ENCODE peak calls at places on chromosomes 1 and 21, in four cellular contexts. O is H9; Z is fibroblast of lung; I is CD8-positive, alpha-beta T cell. W is an unnamed sample. For H3K4me1, the result is how much of the 10 kb centered on the place peaks cover.

GRCh38 chr1:165858928-165859845 is 31.8 kb downstream of the UCK2 start:
- DNase-seq in Z (no peak), O (no peak), I (no peak), W (no peak)

GRCh38 chr1:231121533-231121932 is 40.3 kb upstream of the TRIM67 start:
- DNase-seq in I (no peak), O (no peak), Z (no peak), W (no peak)

GRCh38 chr21:36171327-36171726 is 14.7 kb downstream of the DOP1B start:
- DNase-seq in Z (no peak), O (peak), I (no peak), W (no peak)

GRCh38 chr1:234863596-234863995 is 253.6 kb upstream of the IRF2BP2 start:
- DNase-seq in Z (peak), I (no peak), O (no peak), W (peak)

GRCh38 chr1:29798699-29799566 is 562.6 kb downstream of the PTPRU start:
- DNase-seq in Z (no peak), I (no peak), O (no peak), W (no peak)

GRCh38 chr1:50181027-50181663 is 72.4 kb downstream of the ELAVL4 start:
- DNase-seq in Z (no peak), O (no peak), I (no peak), W (no peak)

GRCh38 chr1:110239491-110240430 is 29.6 kb downstream of the KCNC4 start:
- DNase-seq in O (no peak), Z (no peak), I (no peak), W (no peak)

GRCh38 chr1:85479491-85479890 is 14.5 kb upstream of the DDAH1 start:
- DNase-seq in O (no peak), Z (no peak), I (no peak), W (no peak)

GRCh38 chr1:10431065-10431730 is 965 bp downstream of the CENPS start:
- DNase-seq in O (no peak), Z (no peak), I (peak), W (no peak)

GRCh38 chr1:165644064-165644735 is 13.2 kb downstream of the MGST3 start:
- DNase-seq in Z (no peak), O (no peak), I (no peak), W (no peak)

GRCh38 chr1:204377800-204378608 is 18.3 kb upstream of the PLEKHA6 start:
- DNase-seq in Z (no peak), I (peak), O (peak), W (peak)

GRCh38 chr1:153985341-153985912 is 712 bp downstream of the RAB13 start:
- DNase-seq in Z (peak), I (no peak), O (peak), W (peak)

GRCh38 chr1:44170281-44170823 is 28.9 kb upstream of the KLF18 start:
- DNase-seq in Z (peak), I (no peak), O (no peak), W (no peak)

GRCh38 chr1:164830628-164831027 is 271.6 kb downstream of the PBX1 start:
- DNase-seq in Z (no peak), O (no peak), I (no peak), W (no peak)

GRCh38 chr21:33238565-33239255 is 9.0 kb downstream of the IFNAR2 start:
- DNase-seq in Z (no peak), O (no peak), I (no peak), W (no peak)

GRCh38 chr1:1181129-1181937 is 7.7 kb downstream of the TTLL10 start:
- DNase-seq in O (peak), I (no peak), Z (no peak), W (peak)

GRCh38 chr1:207644852-207645631 is at the start of gene CR1L:
- DNase-seq in O (peak), I (peak), Z (peak), W (peak)

GRCh38 chr1:52629021-52629643 is 3.8 kb upstream of the SHISAL2A start:
- DNase-seq in Z (peak), I (no peak), O (peak), W (no peak)

GRCh38 chr21:28261291-28261690 is 731.4 kb downstream of the LTN1 start:
- DNase-seq in Z (no peak), O (no peak), I (no peak), W (no peak)

GRCh38 chr1:50645147-50645546 is 221.9 kb upstream of the DMRTA2 start:
- DNase-seq in Z (no peak), O (no peak), I (no peak), W (no peak)

GRCh38 chr21:41768371-41769042 is 1.7 kb upstream of the RIPK4 start:
- DNase-seq in Z (peak), I (peak), O (peak), W (peak)

GRCh38 chr1:56095924-56096655 is 483.3 kb downstream of the PLPP3 start:
- DNase-seq in O (no peak), I (no peak), Z (peak), W (no peak)

GRCh38 chr21:39788383-39788782 is 43.4 kb downstream of the IGSF5 start:
- DNase-seq in I (no peak), O (peak), Z (peak), W (peak)

GRCh38 chr1:20058531-20058930 is 11.5 kb upstream of the PLA2G5 start:
- DNase-seq in Z (peak), O (no peak), I (peak), W (no peak)

GRCh38 chr1:45635211-45635610 is 11.4 kb upstream of the CCDC17 start:
- DNase-seq in O (no peak), Z (no peak), I (no peak), W (no peak)

GRCh38 chr1:162151900-162152829 is 82.7 kb downstream of the NOS1AP start:
- DNase-seq in I (peak), Z (peak), O (no peak), W (no peak)

GRCh38 chr1:180181048-180181447 is 26.4 kb downstream of the QSOX1 start:
- DNase-seq in O (no peak), Z (peak), I (no peak), W (peak)

GRCh38 chr1:26358411-26359384 is 4.8 kb upstream of the CRYBG2 start:
- DNase-seq in Z (no peak), O (peak), I (peak), W (peak)

GRCh38 chr1:66624412-66625060 is 90.6 kb downstream of the SGIP1 start:
- DNase-seq in O (no peak), I (no peak), Z (peak), W (no peak)

GRCh38 chr1:35717911-35718476 is 690 bp downstream of the C1orf216 start:
- DNase-seq in O (peak), Z (peak), I (no peak), W (peak)

GRCh38 chr1:217747156-217747769 is 116.1 kb downstream of the SPATA17 start:
- DNase-seq in I (no peak), Z (peak), O (no peak), W (no peak)

GRCh38 chr1:27527857-27528700 is 38.1 kb upstream of the WASF2 start:
- DNase-seq in I (peak), O (peak), Z (no peak), W (peak)

GRCh38 chr1:101389547-101389929 is 152.7 kb downstream of the S1PR1 start:
- DNase-seq in Z (no peak), I (no peak), O (no peak), W (no peak)

DNA sequence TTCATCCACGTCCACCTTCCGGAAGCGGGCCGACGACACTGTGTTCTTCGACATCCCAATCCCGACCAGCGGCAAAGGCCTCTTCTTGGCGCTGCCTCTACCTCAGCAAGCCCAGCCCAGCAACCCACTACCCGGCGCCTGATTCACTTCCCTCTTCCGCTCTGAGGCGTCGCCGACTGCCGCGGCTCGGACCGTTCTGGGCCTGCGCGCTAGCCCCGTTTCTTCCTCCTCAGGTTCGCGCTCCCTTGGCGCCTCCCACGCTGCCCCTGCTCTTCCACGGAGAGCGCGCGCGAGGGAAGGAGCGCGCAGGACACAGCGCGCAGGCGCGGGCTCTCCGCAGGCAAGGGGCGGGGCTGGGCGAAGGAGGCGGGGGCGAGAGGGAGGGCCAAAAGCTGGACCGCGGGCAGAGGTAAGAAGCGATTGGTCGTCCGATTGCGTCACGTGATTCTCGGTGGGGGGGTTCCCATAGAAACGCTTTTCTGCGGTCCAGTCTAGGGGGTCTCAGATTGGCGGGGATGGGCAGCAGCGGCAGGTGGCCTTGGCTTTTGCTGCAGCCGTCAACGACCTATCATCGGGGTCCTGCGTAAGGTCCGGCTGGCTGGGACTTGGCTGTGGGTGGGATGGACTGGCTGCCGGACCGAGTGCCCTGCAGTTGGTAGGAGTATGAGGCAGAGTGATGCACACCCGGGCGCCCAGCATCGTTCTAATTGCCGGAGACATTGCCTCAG is at the start of gene ARPC5:
- DNase-seq in Z (peak), O (peak), I (peak), W (peak)
- H3K4me1 ChIP-seq in Z (under half), O (under half), I (under half), W (under half)

GRCh38 chr21:34801519-34802132 is 132.8 kb downstream of the CLIC6 start:
- DNase-seq in Z (peak), O (peak), I (peak), W (peak)
- TF ChIP-seq CTCF in Z (peak), O (peak), I (no peak), W (peak)

DNA sequence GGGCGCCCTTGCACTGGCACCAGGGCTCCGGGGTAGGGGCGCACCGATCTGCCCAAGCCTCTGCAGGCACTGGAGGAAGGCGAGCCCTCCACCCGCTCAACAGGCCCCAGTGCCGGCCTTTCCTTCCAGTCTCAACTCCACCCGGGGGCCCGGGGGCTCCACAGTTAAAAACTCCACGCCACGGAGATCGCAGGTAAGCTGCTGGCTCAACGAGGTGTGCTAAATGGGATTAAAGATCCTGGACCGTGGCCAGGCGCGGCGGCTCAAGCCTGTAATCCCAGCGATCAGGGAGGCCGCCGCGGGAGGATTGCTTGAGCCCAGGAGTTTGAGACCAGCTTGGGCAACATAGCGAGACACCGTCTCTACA is 536 bp downstream of the HSF2BP start:
- DNase-seq in O (no peak), Z (no peak), I (no peak), W (no peak)
- H3K27ac ChIP-seq in O (no peak), Z (peak), I (peak), W (no peak)

GRCh38 chr1:158285756-158286241 is 3.9 kb upstream of the CD1C start:
- DNase-seq in Z (no peak), O (no peak), I (peak), W (no peak)

GRCh38 chr1:158286487-158286886 is 3.2 kb upstream of the CD1C start:
- DNase-seq in Z (no peak), I (no peak), O (no peak), W (no peak)

GRCh38 chr1:158286966-158287365 is 2.8 kb upstream of the CD1C start:
- DNase-seq in O (no peak), I (no peak), Z (no peak), W (no peak)

GRCh38 chr1:158290571-158290935 is 830 bp downstream of the CD1C start:
- DNase-seq in I (no peak), O (no peak), Z (no peak), W (no peak)

GRCh38 chr1:158289722-158290570 is at the start of gene CD1C:
- DNase-seq in I (no peak), O (no peak), Z (no peak), W (no peak)
- H3K4me1 ChIP-seq in I (under half), O (under half), Z (under half), W (under half)

DNA sequence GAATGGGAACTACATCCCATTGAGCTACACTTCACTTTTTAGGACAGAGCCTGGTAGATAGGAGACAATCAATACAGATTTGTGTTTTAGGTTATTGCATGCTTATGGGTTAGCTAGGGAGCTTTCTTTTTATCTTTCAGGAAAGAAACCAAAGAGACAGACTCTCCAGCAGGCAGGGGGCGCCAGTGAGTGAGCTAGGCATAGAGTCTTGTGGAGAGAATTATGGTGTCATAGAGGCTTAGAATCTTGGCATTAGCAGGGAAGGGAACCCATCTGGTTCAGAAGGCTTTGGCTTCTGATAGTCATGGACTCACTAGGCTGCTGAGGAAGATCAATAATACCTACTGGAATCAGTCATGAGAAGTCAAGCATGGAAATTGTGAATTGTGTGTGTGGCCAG is at the start of gene SMCP:
- DNase-seq in I (no peak), O (no peak), Z (no peak), W (peak)
- TF ChIP-seq CTCF in I (no peak), O (peak), Z (no peak), W (peak)

GRCh38 chr1:6888870-6889269 is 103.6 kb downstream of the CAMTA1 start:
- DNase-seq in O (no peak), Z (no peak), I (no peak), W (no peak)
- H3K27ac ChIP-seq in O (no peak), Z (no peak), I (no peak), W (no peak)

GRCh38 chr1:93603581-93603980 is 78.1 kb downstream of the BCAR3 start:
- DNase-seq in Z (no peak), O (no peak), I (no peak), W (peak)

GRCh38 chr1:93605026-93605425 is 76.6 kb downstream of the BCAR3 start:
- DNase-seq in Z (no peak), O (no peak), I (no peak), W (no peak)

GRCh38 chr1:93604411-93604810 is 77.2 kb downstream of the BCAR3 start:
- DNase-seq in Z (no peak), O (no peak), I (no peak), W (peak)

GRCh38 chr1:93607814-93608187 is 73.8 kb downstream of the BCAR3 start:
- DNase-seq in Z (no peak), I (no peak), O (no peak), W (peak)

GRCh38 chr1:93605812-93606512 is 75.7 kb downstream of the BCAR3 start:
- DNase-seq in I (no peak), O (no peak), Z (peak), W (peak)
- H3K4me1 ChIP-seq in I (under half), O (under half), Z (under half), W (under half)

GRCh38 chr1:197130677-197131304 is 15.7 kb downstream of the ASPM start:
- DNase-seq in Z (peak), O (no peak), I (no peak), W (no peak)
- TF ChIP-seq CTCF in Z (no peak), O (no peak), I (no peak), W (no peak)

DNA sequence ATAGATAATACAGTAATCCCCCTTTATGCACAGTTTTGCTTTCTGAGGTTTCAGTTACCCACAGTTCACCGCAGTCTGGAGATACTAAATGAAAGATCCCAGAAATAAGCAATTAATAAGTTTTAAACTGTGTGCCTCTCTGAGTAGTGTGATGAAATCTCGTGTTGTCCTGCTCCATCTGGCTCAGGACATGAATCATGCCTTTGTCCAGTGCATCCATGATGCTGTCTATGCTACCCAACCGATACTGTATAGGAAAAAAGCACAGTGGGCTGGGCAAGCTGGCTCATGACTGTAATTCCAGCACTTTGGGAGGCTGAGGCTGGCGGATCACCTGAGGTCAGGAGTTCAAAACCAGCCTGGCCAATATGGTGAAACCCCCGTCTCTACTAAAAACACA is 85.0 kb upstream of the SLC2A1 start:
- DNase-seq in Z (no peak), O (no peak), I (no peak), W (no peak)
- H3K27ac ChIP-seq in Z (no peak), O (no peak), I (no peak), W (no peak)

DNA sequence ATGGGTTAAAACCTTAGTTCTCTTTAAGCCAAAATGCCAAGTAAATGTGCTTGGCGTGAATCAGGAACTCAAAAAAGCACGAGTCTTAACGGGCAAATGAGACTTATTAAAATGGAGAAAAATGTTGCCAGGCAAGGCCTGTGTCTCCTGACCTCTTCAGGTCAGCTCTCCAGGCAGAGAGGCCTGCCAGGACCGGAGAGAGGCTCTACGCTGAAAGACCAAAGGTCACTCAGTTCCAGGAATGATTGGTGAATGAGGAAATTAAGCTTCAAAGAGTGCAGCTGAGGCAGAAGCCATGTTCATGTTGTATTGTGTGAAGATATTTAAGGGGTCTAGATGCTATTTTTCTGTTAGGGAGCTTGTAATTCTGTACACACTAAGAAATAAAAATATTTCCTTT is 66.6 kb downstream of the SPAG17 start:
- DNase-seq in O (no peak), I (no peak), Z (no peak), W (no peak)
- H3K4me1 ChIP-seq in O (under half), I (under half), Z (under half), W (under half)